ENCODE peak calls at places on chromosomes 4 and X, in six cellular contexts. I, J, P, L, U and F are unnamed samples.

GRCh38 chr4:98260047-98260578 is 1.1 kb upstream of the RAP1GDS1 start:
- DNase-seq in I (no peak), J (no peak), P (no peak), L (peak), U (peak), F (no peak)

GRCh38 chrX:150088766-150089518 is 150.7 kb upstream of the EOLA2 start:
- DNase-seq in I (no peak), J (no peak), P (no peak), L (no peak), U (no peak), F (no peak)

GRCh38 chrX:100677616-100678181 is 33.7 kb downstream of the SRPX2 start:
- DNase-seq in I (no peak), J (no peak), P (no peak), L (no peak), U (peak), F (peak)

GRCh38 chrX:40107291-40108083 is 9.7 kb upstream of the BCOR start:
- DNase-seq in I (no peak), J (peak), P (no peak), L (peak), U (peak), F (peak)

GRCh38 chr4:118987959-118988634 is 99.4 kb downstream of the SYNPO2 start:
- DNase-seq in I (no peak), J (no peak), P (no peak), L (no peak), U (no peak), F (no peak)

GRCh38 chrX:108426262-108426661 is 12.0 kb downstream of the COL4A6 start:
- DNase-seq in I (no peak), J (no peak), P (no peak), L (no peak), U (no peak), F (no peak)

GRCh38 chr4:108081251-108081650 is 87.5 kb downstream of the LEF1 start:
- DNase-seq in I (no peak), J (no peak), P (no peak), L (no peak), U (no peak), F (no peak)

GRCh38 chr4:138113819-138114415 is 128.2 kb downstream of the SLC7A11 start:
- DNase-seq in I (no peak), J (no peak), P (no peak), L (no peak), U (peak), F (peak)

GRCh38 chr4:108828620-108829019 is 65.8 kb upstream of the ETNPPL start:
- DNase-seq in I (no peak), J (no peak), P (no peak), L (peak), U (no peak), F (no peak)

GRCh38 chr4:188147176-188147575 is 7.9 kb downstream of the TRIML1 start:
- DNase-seq in I (no peak), J (no peak), P (no peak), L (no peak), U (no peak), F (no peak)

GRCh38 chr4:139922625-139923024 is 231.4 kb downstream of the MAML3 start:
- DNase-seq in I (no peak), J (no peak), P (no peak), L (no peak), U (peak), F (peak)

GRCh38 chr4:6940744-6941137 is 31.1 kb downstream of the TBC1D14 start:
- DNase-seq in I (no peak), J (no peak), P (no peak), L (no peak), U (no peak), F (no peak)

GRCh38 chr4:137664416-137664815 is 132.1 kb upstream of the PCDH18 start:
- DNase-seq in I (no peak), J (no peak), P (no peak), L (no peak), U (peak), F (peak)